ENCODE peak calls at places on chromosome 9, in four cellular contexts. R, W, Z and J are unnamed samples.

GRCh38 chr9:137924169-137924568 is 46.6 kb downstream of the CACNA1B start:
- DNase-seq in R (no peak), W (no peak), Z (no peak), J (no peak)

GRCh38 chr9:87958591-87958990 is 15.7 kb downstream of the CDK20 start:
- DNase-seq in R (no peak), W (no peak), Z (no peak), J (no peak)

GRCh38 chr9:4859035-4859434 is 66.3 kb downstream of the RCL1 start:
- DNase-seq in R (no peak), W (no peak), Z (no peak), J (no peak)

GRCh38 chr9:123089040-123089439 is 55.6 kb downstream of the GPR21 start:
- DNase-seq in R (no peak), W (no peak), Z (no peak), J (no peak)

GRCh38 chr9:91882628-91883027 is 67.4 kb downstream of the ROR2 start:
- DNase-seq in R (no peak), W (no peak), Z (no peak), J (no peak)

GRCh38 chr9:137459601-137460362 is 648 bp upstream of the NSMF start:
- DNase-seq in R (no peak), W (no peak), Z (no peak), J (no peak)

GRCh38 chr9:69671291-69671903 is 774 bp downstream of the APBA1 start:
- DNase-seq in R (no peak), W (no peak), Z (no peak), J (no peak)

GRCh38 chr9:138024131-138024530 is 146.5 kb downstream of the CACNA1B start:
- DNase-seq in R (no peak), W (no peak), Z (no peak), J (no peak)

GRCh38 chr9:111375062-111375461 is 45.0 kb upstream of the OR2K2 start:
- DNase-seq in R (no peak), W (no peak), Z (no peak), J (no peak)

GRCh38 chr9:120436937-120437592 is 142.9 kb downstream of the CDK5RAP2 start:
- DNase-seq in R (no peak), W (no peak), Z (no peak), J (no peak)

GRCh38 chr9:89863837-89864236 is 259.0 kb downstream of the GADD45G start:
- DNase-seq in R (no peak), W (no peak), Z (no peak), J (no peak)

GRCh38 chr9:68805890-68806517 is 101.0 kb downstream of the PIP5K1B start:
- DNase-seq in R (no peak), W (no peak), Z (no peak), J (no peak)

GRCh38 chr9:85004818-85005413 is 335.4 kb downstream of the NTRK2 start:
- DNase-seq in R (no peak), W (no peak), Z (peak), J (no peak)

GRCh38 chr9:122217640-122218039 is 11.1 kb downstream of the LHX6 start:
- DNase-seq in R (peak), W (no peak), Z (no peak), J (no peak)

GRCh38 chr9:13570521-13570974 is 291.1 kb upstream of the MPDZ start:
- DNase-seq in R (no peak), W (no peak), Z (no peak), J (no peak)

GRCh38 chr9:87545858-87546257 is 48.2 kb downstream of the DAPK1 start:
- DNase-seq in R (no peak), W (no peak), Z (no peak), J (no peak)

GRCh38 chr9:98707158-98708102 is 1.3 kb downstream of the GABBR2 start:
- DNase-seq in R (peak), W (peak), Z (no peak), J (peak)

GRCh38 chr9:133037775-133038174 is 7.0 kb downstream of the GTF3C5 start:
- DNase-seq in R (no peak), W (no peak), Z (no peak), J (no peak)

GRCh38 chr9:105842023-105842644 is 147.8 kb downstream of the TMEM38B start:
- DNase-seq in R (peak), W (peak), Z (peak), J (peak)

GRCh38 chr9:95817205-95817604 is 58.3 kb upstream of the ERCC6L2 start:
- DNase-seq in R (no peak), W (no peak), Z (no peak), J (no peak)

GRCh38 chr9:135887585-135888050 is 19.7 kb downstream of the CAMSAP1 start:
- DNase-seq in R (no peak), W (no peak), Z (peak), J (peak)

GRCh38 chr9:114571391-114571790 is 16.2 kb upstream of the ATP6V1G1 start:
- DNase-seq in R (no peak), W (no peak), Z (no peak), J (no peak)

GRCh38 chr9:120402741-120403542 is 177.0 kb downstream of the CDK5RAP2 start:
- DNase-seq in R (no peak), W (peak), Z (no peak), J (no peak)

GRCh38 chr9:135939351-135940265 is 21.6 kb downstream of the UBAC1 start:
- DNase-seq in R (no peak), W (no peak), Z (no peak), J (no peak)

GRCh38 chr9:111483419-111483861 is 743 bp downstream of the ECPAS start:
- DNase-seq in R (peak), W (peak), Z (no peak), J (no peak)

GRCh38 chr9:94056442-94056974 is 27.8 kb upstream of the PTPDC1 start:
- DNase-seq in R (no peak), W (no peak), Z (no peak), J (no peak)

DNA sequence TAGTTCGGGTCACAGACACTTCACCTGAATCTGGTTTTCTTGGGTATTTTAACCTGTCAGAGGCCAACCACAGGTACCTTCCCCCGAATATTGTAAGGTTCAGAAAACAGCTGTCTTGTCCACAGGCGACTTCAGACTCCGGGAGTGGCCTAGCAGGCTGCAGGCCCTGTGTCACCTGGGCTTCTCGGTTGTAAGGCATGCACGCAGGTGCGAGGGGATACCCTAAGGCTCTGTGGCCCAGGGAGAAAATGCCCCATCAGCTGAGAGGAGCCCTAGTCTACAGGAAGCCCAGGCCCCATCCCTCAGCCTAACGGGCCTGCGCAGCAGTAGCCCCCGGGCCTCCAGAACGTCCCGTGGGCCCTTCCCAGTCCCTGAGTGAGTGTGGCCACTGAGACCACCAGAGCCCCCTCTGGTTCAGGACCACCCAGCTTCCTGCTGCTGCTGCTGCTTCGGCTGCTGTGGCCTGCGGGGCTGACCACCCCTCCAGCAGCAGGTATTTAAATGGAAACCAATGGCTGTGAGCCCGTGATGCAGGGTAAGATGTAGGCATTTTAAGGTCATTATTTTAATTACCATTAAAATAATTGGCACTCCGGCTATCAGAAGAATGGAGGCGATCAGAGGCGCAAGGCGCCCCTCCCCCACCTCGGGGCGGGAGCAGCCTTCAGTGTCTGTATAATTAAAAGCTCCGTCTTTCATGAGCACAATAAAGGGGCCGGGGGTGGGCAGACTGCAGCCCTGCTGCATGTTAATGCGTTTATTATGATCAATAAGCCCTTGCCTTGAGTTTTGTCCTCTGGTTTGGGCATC is 65.4 kb downstream of the PSMB7 start:
- DNase-seq in R (no peak), W (no peak), Z (no peak), J (peak)
- TF ChIP-seq CREM in R (no peak), W (no peak), Z (no peak), J (no peak)

GRCh38 chr9:127346584-127346983 is 50.4 kb upstream of the SLC2A8 start:
- DNase-seq in R (no peak), W (no peak), Z (no peak), J (no peak)
- TF ChIP-seq CTCF in R (peak), W (no peak), Z (no peak), J (no peak)

GRCh38 chr9:21994996-21995651 is 533 bp downstream of the CDKN2B-AS1 start:
- DNase-seq in R (no peak), W (no peak), Z (peak), J (peak)

GRCh38 chr9:21993007-21993406 is 1.2 kb downstream of the CDKN2A start:
- DNase-seq in R (no peak), W (no peak), Z (no peak), J (no peak)

GRCh38 chr9:21995652-21996275 is 1.2 kb downstream of the CDKN2B-AS1 start:
- DNase-seq in R (no peak), W (no peak), Z (no peak), J (peak)

GRCh38 chr9:21994526-21994995 is at the start of gene CDKN2B-AS1:
- DNase-seq in R (no peak), W (no peak), Z (no peak), J (peak)

GRCh38 chr9:21993893-21994525 is at the start of gene CDKN2A:
- DNase-seq in R (no peak), W (no peak), Z (no peak), J (peak)
- TF ChIP-seq CREM in R (no peak), W (no peak), Z (no peak), J (no peak)

GRCh38 chr9:124444166-124444565 is 6.1 kb upstream of the ADGRD2 start:
- DNase-seq in R (no peak), W (no peak), Z (no peak), J (no peak)

GRCh38 chr9:124449381-124450151 is 685 bp upstream of the ADGRD2 start:
- DNase-seq in R (no peak), W (no peak), Z (no peak), J (no peak)

GRCh38 chr9:124450241-124450924 is at the start of gene ADGRD2:
- DNase-seq in R (no peak), W (peak), Z (no peak), J (peak)

GRCh38 chr9:124448019-124448418 is 2.2 kb upstream of the ADGRD2 start:
- DNase-seq in R (no peak), W (no peak), Z (no peak), J (no peak)

GRCh38 chr9:124447297-124447661 is 3.0 kb upstream of the ADGRD2 start:
- DNase-seq in R (no peak), W (no peak), Z (no peak), J (no peak)
- TF ChIP-seq CTCF in R (no peak), W (no peak), Z (no peak), J (no peak)